ENCODE peak calls at places on chromosome 11, in ten cellular contexts. P, Y, A, G, J, C, H, V, D and T are unnamed samples.

GRCh38 chr11:115645631-115646271 is 141.5 kb upstream of the CADM1 start:
- DNase-seq in V (peak), J (no peak), C (no peak), H (no peak), P (no peak), G (no peak), A (no peak), D (no peak), Y (peak), T (no peak)

GRCh38 chr11:27722117-27722844 is 22.0 kb upstream of the BDNF start:
- DNase-seq in V (no peak), G (no peak), J (no peak), P (no peak), A (peak), H (no peak), Y (no peak), C (no peak), D (no peak), T (no peak)

GRCh38 chr11:28384418-28384817 is 276.2 kb downstream of the METTL15 start:
- DNase-seq in C (no peak), J (no peak), P (no peak), H (no peak), V (no peak), G (peak), A (no peak), D (no peak), Y (no peak), T (no peak)

GRCh38 chr11:101913631-101914030 is 1.2 kb upstream of the CEP126 start:
- DNase-seq in J (no peak), H (no peak), Y (no peak), C (no peak), V (no peak), D (no peak), P (no peak), G (no peak), A (no peak), T (no peak)

GRCh38 chr11:119751281-119752060 is 22.5 kb upstream of the NECTIN1 start:
- DNase-seq in V (no peak), P (no peak), Y (no peak), H (peak), A (no peak), D (no peak), G (no peak), J (no peak), C (no peak), T (no peak)

GRCh38 chr11:111603633-111604130 is 1.4 kb downstream of the SIK2 start:
- DNase-seq in V (no peak), P (no peak), H (no peak), C (no peak), Y (no peak), J (no peak), G (no peak), D (no peak), A (no peak), T (no peak)

GRCh38 chr11:31804439-31805036 is 6.6 kb downstream of the PAX6 start:
- DNase-seq in Y (peak), A (no peak), G (no peak), V (no peak), J (no peak), D (no peak), P (no peak), H (no peak), C (no peak), T (no peak)

GRCh38 chr11:69708731-69709401 is 5.0 kb upstream of the FGF19 start:
- DNase-seq in D (no peak), P (no peak), H (no peak), J (no peak), Y (no peak), C (no peak), G (no peak), A (no peak), V (no peak), T (no peak)

GRCh38 chr11:6695377-6695776 is 12.2 kb upstream of the MRPL17 start:
- DNase-seq in Y (no peak), V (no peak), H (no peak), A (no peak), D (no peak), C (no peak), P (no peak), J (no peak), G (no peak), T (no peak)

GRCh38 chr11:74070713-74071506 is 62.0 kb upstream of the UCP3 start:
- DNase-seq in G (peak), P (no peak), D (no peak), H (peak), A (no peak), Y (peak), V (peak), J (no peak), C (no peak), T (no peak)

GRCh38 chr11:131808466-131808865 is 438.1 kb downstream of the NTM start:
- DNase-seq in A (no peak), V (no peak), Y (no peak), C (no peak), H (no peak), D (no peak), J (no peak), P (no peak), G (no peak), T (no peak)

GRCh38 chr11:20438637-20439036 is 51.1 kb downstream of the PRMT3 start:
- DNase-seq in V (no peak), A (no peak), J (no peak), P (no peak), H (no peak), D (no peak), C (no peak), G (no peak), Y (no peak), T (no peak)

GRCh38 chr11:118928108-118928869 is 2.6 kb upstream of the BCL9L start:
- DNase-seq in H (peak), C (peak), Y (peak), V (peak), A (peak), J (peak), G (peak), D (peak), P (peak), T (peak)

GRCh38 chr11:102345923-102346322 is 1.1 kb upstream of the BIRC2 start:
- DNase-seq in A (no peak), J (no peak), H (no peak), P (no peak), C (peak), D (no peak), Y (no peak), V (no peak), G (peak), T (no peak)

GRCh38 chr11:125207866-125208425 is 43.4 kb downstream of the PKNOX2 start:
- DNase-seq in V (no peak), Y (no peak), A (no peak), D (peak), J (no peak), C (no peak), G (no peak), H (no peak), P (no peak), T (no peak)

GRCh38 chr11:44047298-44047697 is 483 bp upstream of the ACCSL start:
- DNase-seq in H (no peak), J (no peak), C (no peak), D (no peak), A (no peak), G (no peak), Y (no peak), P (no peak), V (no peak), T (no peak)

GRCh38 chr11:65558002-65558784 is at the start of gene LTBP3:
- DNase-seq in A (peak), J (no peak), G (peak), P (peak), H (peak), D (peak), V (peak), Y (peak), C (no peak), T (no peak)

GRCh38 chr11:107791343-107792048 is 67.1 kb downstream of the SLC35F2 start:
- DNase-seq in V (no peak), P (no peak), Y (no peak), J (no peak), D (no peak), C (no peak), H (no peak), G (no peak), A (no peak), T (no peak)

DNA sequence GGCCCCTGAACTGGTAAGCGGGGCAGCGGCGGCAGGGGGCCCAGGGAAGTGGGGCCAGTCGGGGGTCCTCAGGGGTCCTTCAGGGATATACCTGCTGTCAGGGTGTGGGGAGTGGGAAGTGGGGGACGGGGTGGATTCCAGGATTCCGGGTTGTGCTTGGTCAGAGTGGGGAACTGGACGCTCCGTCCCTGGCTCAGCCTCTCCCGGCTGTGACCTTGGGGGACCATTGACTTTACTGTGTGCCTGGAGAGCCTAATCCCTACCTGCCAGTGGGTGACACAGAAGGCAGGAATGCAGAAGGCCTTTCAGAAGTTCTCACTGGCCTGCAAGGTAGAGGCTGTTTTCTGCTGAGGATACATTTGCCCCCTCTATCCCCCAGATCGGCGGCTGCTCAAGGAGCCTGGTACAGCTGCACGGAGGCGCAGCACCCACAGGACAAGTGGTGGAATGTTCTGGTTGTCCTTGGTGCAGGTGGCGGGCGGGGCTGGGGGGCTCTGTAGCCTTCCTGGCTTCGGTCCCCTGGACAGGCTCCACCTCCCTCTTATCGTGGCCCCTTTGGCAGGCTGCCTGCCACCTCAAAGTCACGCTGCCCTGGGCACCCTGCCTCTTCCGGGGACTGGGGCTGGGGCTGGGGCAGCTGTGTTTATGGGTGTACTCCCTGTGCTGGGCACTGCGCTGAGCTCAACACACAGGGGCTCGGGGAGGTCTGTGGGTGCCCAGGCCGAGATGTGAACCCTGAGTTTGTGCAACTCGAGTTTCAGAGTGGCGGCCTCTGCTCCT is 18.4 kb downstream of the KCNQ1 start:
- DNase-seq in P (peak), G (no peak), D (peak), Y (peak), H (peak), C (peak), A (peak), V (no peak), J (peak), T (no peak)
- TF ChIP-seq POLR2A in P (peak), G (no peak), D (no peak), Y (no peak), H (no peak), C (no peak), A (no peak), V (no peak), J (no peak), T (no peak)

GRCh38 chr11:121592708-121593107 is 139.9 kb upstream of the SORL1-AS1 start:
- DNase-seq in P (no peak), A (no peak), V (no peak), G (no peak), J (no peak), Y (no peak), D (no peak), H (no peak), C (no peak), T (no peak)

GRCh38 chr11:121590772-121591404 is 138.1 kb upstream of the SORL1-AS1 start:
- DNase-seq in C (no peak), H (no peak), V (no peak), P (no peak), J (no peak), G (no peak), D (no peak), A (no peak), Y (no peak), T (no peak)

GRCh38 chr11:121591405-121592033 is 138.8 kb upstream of the SORL1-AS1 start:
- DNase-seq in A (peak), D (peak), V (peak), G (peak), J (no peak), P (peak), H (peak), Y (peak), C (peak), T (no peak)

GRCh38 chr11:121588747-121589146 is 136.0 kb upstream of the SORL1-AS1 start:
- DNase-seq in P (no peak), D (no peak), G (no peak), V (no peak), J (no peak), H (no peak), C (no peak), A (no peak), Y (no peak), T (no peak)

DNA sequence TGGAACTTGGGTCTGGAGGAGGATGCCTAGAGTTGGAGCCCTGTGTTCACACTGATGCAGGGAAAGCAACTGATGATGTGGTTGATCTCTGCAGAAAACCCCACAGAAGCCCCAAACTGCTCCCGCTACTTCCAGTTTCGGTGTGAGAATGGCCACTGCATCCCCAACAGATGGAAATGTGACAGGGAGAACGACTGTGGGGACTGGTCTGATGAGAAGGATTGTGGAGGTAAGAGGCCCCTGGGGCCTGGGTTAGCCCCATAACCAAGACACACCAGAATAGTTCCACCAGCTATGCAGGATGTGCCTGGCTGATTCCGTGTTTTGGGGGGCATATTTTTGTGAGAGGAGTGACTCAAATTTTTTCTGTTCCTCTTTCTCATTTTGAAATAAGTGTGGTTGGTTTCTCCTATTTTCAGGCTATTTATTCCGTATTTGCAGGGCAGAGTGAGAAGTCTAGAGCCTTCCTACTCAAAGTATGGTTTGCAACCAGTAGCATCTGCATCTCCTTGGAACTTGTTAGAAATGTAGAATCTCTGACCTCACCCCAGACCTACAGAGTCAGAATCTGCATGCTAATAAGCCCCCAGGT is 137.3 kb upstream of the SORL1-AS1 start:
- DNase-seq in D (no peak), J (no peak), C (no peak), Y (no peak), P (no peak), H (no peak), G (no peak), V (no peak), A (no peak), T (no peak)
- TF ChIP-seq CTCF in D (no peak), J (no peak), C (no peak), Y (no peak), P (no peak), H (no peak), G (no peak), V (no peak), A (no peak), T (no peak)

GRCh38 chr11:10750838-10751580 is at the start of gene CTR9:
- DNase-seq in P (peak), V (peak), J (peak), D (peak), A (peak), C (peak), H (peak), G (peak), Y (peak), T (peak)
- TF ChIP-seq POLR2A in P (peak), V (peak), J (peak), D (peak), A (peak), C (peak), H (peak), G (peak), Y (peak), T (peak)

DNA sequence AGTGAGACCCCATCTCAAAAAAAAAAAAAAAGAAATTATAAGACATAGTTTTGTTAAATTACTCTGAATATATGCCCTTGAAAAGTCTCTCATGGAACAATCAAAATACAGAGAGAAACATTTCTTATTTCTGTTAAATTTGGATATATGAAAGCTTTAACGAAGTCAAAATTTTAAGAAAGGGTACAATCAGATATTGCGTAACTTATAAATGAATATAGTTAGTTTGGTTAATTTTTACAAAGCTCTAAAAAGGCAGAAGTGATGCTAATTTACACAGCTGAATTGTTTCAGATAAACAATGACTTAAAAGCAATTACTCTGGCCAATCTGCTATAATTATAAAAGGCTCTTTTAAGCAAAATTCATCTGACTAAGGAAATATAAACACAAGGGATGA is 611.6 kb upstream of the CCDC179 start:
- DNase-seq in G (no peak), J (no peak), V (no peak), H (no peak), D (no peak), C (no peak), P (no peak), A (no peak), Y (no peak), T (no peak)
- TF ChIP-seq CTCF in G (no peak), J (no peak), V (no peak), H (no peak), D (no peak), C (no peak), P (no peak), A (no peak), Y (no peak), T (no peak)

DNA sequence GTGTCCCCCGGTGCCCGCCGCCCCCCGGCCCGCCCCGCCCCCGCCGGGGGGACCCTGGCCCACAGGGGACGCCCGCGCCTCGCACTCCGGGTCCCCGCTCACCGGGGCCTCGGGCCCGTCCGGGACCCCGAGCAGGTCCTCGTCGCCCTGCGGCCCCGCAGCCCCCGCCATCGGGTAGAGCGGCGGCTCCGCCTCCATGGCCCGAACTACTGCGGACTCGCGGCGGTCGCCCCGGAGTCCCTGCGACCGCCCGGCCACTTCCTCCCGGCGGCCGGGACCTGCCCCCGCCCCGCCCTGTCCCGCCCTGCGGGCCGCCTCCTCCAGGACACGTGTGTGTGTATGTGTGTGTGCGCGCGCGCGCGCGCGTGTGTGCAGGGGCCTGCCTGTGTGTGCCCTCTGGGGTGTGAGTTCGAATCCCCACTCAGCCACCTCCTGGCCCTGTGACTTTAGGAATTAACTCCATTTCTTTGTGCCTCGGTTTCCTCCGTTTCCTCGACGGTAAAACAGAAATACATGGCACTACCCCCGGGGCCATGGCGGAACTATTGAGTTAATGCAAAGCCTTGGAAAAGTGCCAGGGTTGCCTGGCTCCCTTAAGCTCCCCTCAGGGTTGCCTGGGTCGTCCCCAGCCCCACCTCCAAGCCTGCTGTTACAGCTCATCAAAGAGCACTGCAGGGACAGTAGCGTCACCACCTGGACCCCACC is at the start of gene UNC93B1:
- DNase-seq in Y (peak), G (peak), D (peak), P (peak), V (peak), H (peak), C (peak), J (peak), A (peak), T (peak)
- TF ChIP-seq POLR2A in Y (no peak), G (peak), D (no peak), P (peak), V (peak), H (peak), C (no peak), J (no peak), A (peak), T (peak)

DNA sequence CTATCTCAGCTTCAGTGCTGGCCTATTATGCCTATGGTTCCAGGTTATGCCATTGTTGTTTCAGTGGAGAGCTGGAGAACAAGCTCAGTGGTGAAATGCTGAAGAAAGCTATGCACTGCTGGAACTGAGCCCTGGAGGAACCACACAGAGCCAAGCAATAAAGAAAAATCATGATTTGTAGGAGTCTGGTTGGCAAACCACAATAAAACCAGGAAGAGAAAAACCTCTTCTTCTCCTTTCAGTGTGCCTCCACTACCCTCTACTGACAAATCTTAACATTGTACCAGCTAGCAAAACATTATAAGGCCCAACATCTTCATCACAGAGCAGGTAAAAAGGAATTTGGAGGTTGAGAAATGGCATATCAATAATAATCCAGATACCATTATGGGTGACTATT is 5.3 kb downstream of the OR51F2 start:
- DNase-seq in P (no peak), C (no peak), V (no peak), H (peak), A (no peak), J (no peak), D (no peak), Y (no peak), G (no peak), T (no peak)
- TF ChIP-seq CTCF in P (peak), C (no peak), V (peak), H (peak), A (peak), J (no peak), D (peak), Y (no peak), G (no peak), T (no peak)

DNA sequence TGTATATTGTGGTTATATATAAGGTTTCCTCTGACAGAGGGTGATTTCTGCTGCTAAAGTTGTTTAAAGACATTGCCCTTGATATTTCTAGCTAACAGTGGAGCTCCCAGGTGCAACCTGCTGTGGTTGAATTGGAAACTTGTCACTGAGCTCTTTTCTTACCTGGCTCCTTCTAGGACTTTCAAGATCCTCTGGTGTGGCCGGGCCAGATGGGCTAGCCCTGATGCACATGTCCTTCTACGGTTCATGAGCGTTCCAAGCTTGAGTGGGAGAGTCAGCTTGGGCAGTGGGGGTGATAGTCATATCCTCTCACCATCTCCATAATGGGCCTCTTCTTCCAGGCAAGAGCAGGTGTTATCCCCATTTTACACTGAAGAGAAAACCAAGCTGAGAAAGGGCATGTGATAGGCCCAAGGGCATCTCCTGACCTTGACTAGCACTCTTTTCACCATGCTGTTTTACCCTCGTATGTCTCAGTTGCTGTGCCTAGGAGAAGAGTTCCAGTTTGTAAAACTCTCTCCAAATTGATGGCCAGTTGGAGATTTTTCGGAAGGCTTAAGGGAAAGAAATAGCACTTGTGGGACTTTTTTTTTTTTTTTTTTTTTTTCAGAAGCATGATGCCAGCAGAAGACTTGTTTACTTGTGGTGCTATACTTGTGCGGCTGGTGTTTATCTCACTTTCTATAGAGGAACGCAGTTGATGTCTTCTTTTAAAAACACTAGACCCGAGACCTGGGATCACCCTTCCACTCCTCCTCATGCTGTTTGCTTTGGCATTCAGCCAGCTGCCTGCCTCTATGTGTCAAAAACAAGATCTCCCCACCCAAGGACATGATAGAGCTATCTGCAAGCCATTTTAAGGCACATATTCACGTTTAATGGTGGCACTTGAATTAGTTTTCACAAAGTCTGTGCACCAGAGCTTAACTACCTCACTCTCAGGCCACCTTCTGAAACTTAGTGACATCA is 32.6 kb downstream of the TEAD1 start:
- DNase-seq in J (no peak), Y (peak), D (no peak), C (no peak), A (peak), H (no peak), G (no peak), V (peak), P (peak), T (no peak)
- TF ChIP-seq POLR2A in J (no peak), Y (no peak), D (no peak), C (no peak), A (no peak), H (no peak), G (no peak), V (no peak), P (no peak), T (no peak)